ENCODE peak calls at places on chromosomes 11 and 22, in ten cellular contexts. N is cardiac muscle cell; F is left colon; W is LoVo; U is Right ventricle myocardium inferior; M is uterus; J is GM10248; C is stimulated activated CD4-positive, alpha-beta T cell treated with anti-CD3 and anti-CD28 coated beads, Interleukin-12 subunit alpha, Interleukin-12 subunit beta, amount 100 ng/mL, for 48 hours; R is mesothelial cell of epicardium; X is SK-MEL-5. V is an unnamed sample.

GRCh38 chr11:126949066-126949945 is 51.3 kb downstream of the KIRREL3 start:
- DNase-seq in N (no peak), F (no peak), W (no peak), U (no peak), M (no peak), J (no peak), C (no peak), R (no peak), X (no peak), V (no peak)

GRCh38 chr11:62600367-62601113 is 1.1 kb downstream of the MTA2 start:
- DNase-seq in N (no peak), F (peak), W (no peak), U (no peak), M (no peak), J (no peak), C (no peak), R (no peak), X (no peak), V (no peak)

GRCh38 chr22:42848941-42849340 is 8.1 kb downstream of the ARFGAP3 start:
- DNase-seq in N (no peak), F (no peak), W (no peak), U (no peak), M (no peak), J (no peak), C (no peak), R (no peak), X (no peak), V (no peak)

GRCh38 chr22:45914309-45914708 is 62.7 kb downstream of the WNT7B start:
- DNase-seq in N (no peak), F (no peak), W (no peak), U (no peak), M (no peak), J (no peak), C (no peak), R (no peak), X (no peak), V (no peak)

GRCh38 chr11:114880458-114880857 is 202.1 kb downstream of the NXPE2 start:
- DNase-seq in N (no peak), F (no peak), W (no peak), U (no peak), M (no peak), J (no peak), C (no peak), R (no peak), X (no peak), V (no peak)

GRCh38 chr11:68036717-68037239 is 2.0 kb upstream of the TCIRG1 start:
- DNase-seq in N (no peak), F (peak), W (no peak), U (peak), M (no peak), J (no peak), C (no peak), R (no peak), X (no peak), V (peak)

GRCh38 chr22:46068908-46069481 is 81.3 kb upstream of the PPARA start:
- DNase-seq in N (peak), F (peak), W (no peak), U (peak), M (peak), J (no peak), C (no peak), R (no peak), X (peak), V (peak)

GRCh38 chr11:48109046-48109666 is 107.5 kb upstream of the OR4B1 start:
- DNase-seq in N (peak), F (no peak), W (peak), U (no peak), M (no peak), J (peak), C (no peak), R (no peak), X (peak), V (no peak)

GRCh38 chr11:57641011-57641410 is 8.7 kb downstream of the YPEL4 start:
- DNase-seq in N (peak), F (no peak), W (no peak), U (no peak), M (no peak), J (no peak), C (no peak), R (no peak), X (peak), V (no peak)

GRCh38 chr11:113514856-113515255 is 39.7 kb upstream of the DRD2 start:
- DNase-seq in N (no peak), F (no peak), W (no peak), U (no peak), M (no peak), J (no peak), C (no peak), R (no peak), X (no peak), V (no peak)